ENCODE peak calls at places on chromosomes 1 and 21, in seven cellular contexts. O, R, L, J, U, A and K are unnamed samples.
A peak's percentile ranks its signal among the peaks of the same experiment; 100 is the strongest.

GRCh38 chr1:230797376-230798186 is 50.4 kb downstream of the CAPN9 start:
- DNase-seq in U (peak; percentile 40), L (peak; percentile 46), O (no peak), J (peak; percentile 45), A (peak; percentile 72), R (peak; percentile 63), K (peak; percentile 75)

GRCh38 chr1:98385691-98386090 is 275.8 kb upstream of the SNX7 start:
- DNase-seq in O (no peak), L (no peak), A (no peak), R (no peak), J (no peak), U (no peak), K (no peak)

GRCh38 chr1:246067432-246068021 is 439.6 kb downstream of the SMYD3 start:
- DNase-seq in O (no peak), R (no peak), L (no peak), U (no peak), J (no peak), A (no peak), K (no peak)

GRCh38 chr1:178518894-178519293 is 6.0 kb downstream of the TEX35 start:
- DNase-seq in R (no peak), L (no peak), J (no peak), A (no peak), U (no peak), O (peak; percentile 43), K (no peak)

GRCh38 chr1:111197598-111198289 is 2.7 kb downstream of the DENND2D start:
- DNase-seq in J (no peak), O (no peak), L (no peak), A (no peak), U (no peak), R (no peak), K (no peak)

GRCh38 chr1:201077736-201078135 is 34.5 kb downstream of the CACNA1S start:
- DNase-seq in R (no peak), A (no peak), U (no peak), L (no peak), O (no peak), J (no peak), K (no peak)

GRCh38 chr1:68046423-68046822 is 4.0 kb downstream of the DIRAS3 start:
- DNase-seq in O (no peak), U (no peak), R (no peak), A (no peak), J (no peak), L (no peak), K (no peak)

GRCh38 chr21:29860346-29860745 is 79.5 kb downstream of the GRIK1 start:
- DNase-seq in A (no peak), J (no peak), L (no peak), R (no peak), U (no peak), O (no peak), K (no peak)

GRCh38 chr21:41856572-41856971 is 22.6 kb downstream of the PRDM15 start:
- DNase-seq in U (no peak), L (no peak), J (no peak), O (no peak), A (no peak), R (no peak), K (no peak)

GRCh38 chr1:155086856-155087535 is 8.4 kb downstream of the EFNA3 start:
- DNase-seq in L (peak; percentile 42), O (peak; percentile 47), U (peak; percentile 93), R (no peak), J (no peak), A (no peak), K (no peak)

GRCh38 chr1:159089184-159089791 is 12.7 kb upstream of the AIM2 start:
- DNase-seq in L (no peak), J (no peak), O (no peak), U (no peak), R (no peak), A (no peak), K (no peak)

GRCh38 chr1:7539772-7540175 is 231.3 kb upstream of the VAMP3 start:
- DNase-seq in L (peak; percentile 47), A (no peak), U (no peak), O (peak; percentile 71), R (peak; percentile 64), J (no peak), K (no peak)

GRCh38 chr1:30506785-30507312 is 216.5 kb downstream of the MATN1 start:
- DNase-seq in L (no peak), A (no peak), R (peak; percentile 0), U (no peak), O (no peak), J (peak; percentile 4), K (no peak)

GRCh38 chr1:154845174-154845573 is 24.9 kb downstream of the KCNN3 start:
- DNase-seq in O (no peak), L (no peak), R (no peak), U (no peak), J (no peak), A (no peak), K (peak; percentile 54)

GRCh38 chr1:86140481-86140880 is 16.1 kb downstream of the COL24A1 start:
- DNase-seq in U (no peak), A (no peak), L (no peak), R (no peak), O (no peak), J (no peak), K (no peak)

GRCh38 chr1:86138746-86139145 is 17.8 kb downstream of the COL24A1 start:
- DNase-seq in U (no peak), R (no peak), J (no peak), A (no peak), O (no peak), L (no peak), K (no peak)

GRCh38 chr1:86137458-86137857 is 19.1 kb downstream of the COL24A1 start:
- DNase-seq in L (no peak), O (no peak), U (no peak), J (no peak), R (no peak), A (no peak), K (no peak)
- H3K27ac ChIP-seq in L (no peak overlapping the region), O (no peak overlapping the region), U (no peak overlapping the region), J (no peak overlapping the region), R (no peak overlapping the region), A (no peak overlapping the region), K (no peak overlapping the region)

DNA sequence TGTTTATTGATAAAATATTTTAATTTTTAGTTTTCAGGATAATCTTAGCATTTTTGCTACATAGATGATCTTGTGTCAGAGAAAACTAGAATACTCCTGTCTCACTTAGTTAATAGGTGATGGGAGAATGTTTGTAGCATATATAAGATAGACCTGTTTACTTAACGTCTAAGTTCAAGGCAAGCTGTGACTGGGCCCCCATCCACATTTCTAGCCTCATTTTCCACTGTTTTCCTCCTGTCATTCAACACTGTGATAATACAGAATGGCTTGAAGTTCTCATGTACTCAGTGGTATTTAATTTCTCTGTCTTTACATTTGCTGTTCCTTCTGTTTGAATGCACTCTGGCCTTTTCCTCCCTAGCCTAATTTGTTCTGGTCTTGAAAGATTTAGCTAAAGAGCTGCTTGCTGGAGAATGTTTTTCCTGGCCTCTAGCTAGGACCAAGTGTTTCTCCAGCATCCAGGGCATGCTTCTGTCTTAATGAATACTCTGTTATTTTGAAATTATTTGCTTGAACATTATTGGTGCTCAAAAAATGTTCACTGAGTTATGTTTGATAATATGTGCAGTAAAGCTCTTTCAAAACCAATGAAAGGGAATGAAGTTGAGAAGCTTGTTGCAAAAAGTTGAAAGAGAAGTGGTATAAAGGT is 37.3 kb downstream of the USP25 start:
- DNase-seq in A (no peak), R (no peak), L (no peak), J (no peak), U (no peak), O (no peak), K (no peak)
- H3K4me1 ChIP-seq in A (peaks cover 4% of the 10 kb centered on the region), R (peaks cover 28% of the 10 kb centered on the region), L (no peaks in the 10 kb centered on the region), J (no peaks in the 10 kb centered on the region), U (peaks cover 37% of the 10 kb centered on the region), O (peaks cover 15% of the 10 kb centered on the region), K (peaks cover 37% of the 10 kb centered on the region)

GRCh38 chr1:103108525-103109150 is 316 bp upstream of the COL11A1 start:
- DNase-seq in R (peak; percentile 13), L (peak; percentile 30), A (peak; percentile 13), U (no peak), J (no peak), O (no peak), K (no peak)
- H3K4me3 ChIP-seq in R (peak overlapping the region; percentile 46), L (no peak overlapping the region), A (peak overlapping the region; percentile 37), U (peak overlapping the region; percentile 43), J (peak overlapping the region; percentile 47), O (no peak overlapping the region), K (no peak overlapping the region)

GRCh38 chr1:119784127-119784781 is 15.5 kb upstream of the HMGCS2 start:
- DNase-seq in J (no peak), A (peak; percentile 79), L (no peak), U (no peak), R (peak; percentile 47), O (no peak), K (peak; percentile 59)

GRCh38 chr1:119790481-119791198 is 20.6 kb downstream of the REG4 start:
- DNase-seq in A (no peak), U (peak; percentile 4), O (no peak), R (no peak), L (no peak), J (no peak), K (no peak)

GRCh38 chr1:119791377-119791776 is 19.9 kb downstream of the REG4 start:
- DNase-seq in L (no peak), J (no peak), R (no peak), U (peak; percentile 25), O (no peak), A (no peak), K (no peak)

GRCh38 chr1:119783354-119784126 is 14.8 kb upstream of the HMGCS2 start:
- DNase-seq in L (no peak), J (no peak), U (no peak), O (no peak), R (no peak), A (no peak), K (no peak)

GRCh38 chr1:119787776-119788175 is 19.1 kb upstream of the HMGCS2 start:
- DNase-seq in L (no peak), O (no peak), J (no peak), U (no peak), R (no peak), A (no peak), K (no peak)
- H3K27ac ChIP-seq in L (no peak overlapping the region), O (no peak overlapping the region), J (no peak overlapping the region), U (no peak overlapping the region), R (no peak overlapping the region), A (no peak overlapping the region), K (no peak overlapping the region)

GRCh38 chr21:36035381-36035791 is 24.9 kb downstream of the SETD4 start:
- DNase-seq in O (no peak), J (no peak), U (no peak), L (peak; percentile 28), R (no peak), A (no peak), K (no peak)
- H3K4me1 ChIP-seq in O (no peaks in the 10 kb centered on the region), J (no peaks in the 10 kb centered on the region), U (no peaks in the 10 kb centered on the region), L (no peaks in the 10 kb centered on the region), R (no peaks in the 10 kb centered on the region), A (peaks cover 2% of the 10 kb centered on the region), K (no peaks in the 10 kb centered on the region)